ENCODE peak calls at places on chromosomes 1 and 21, in nine cellular contexts. S is IMR-90, L is epithelial cell of esophagus, D is tibial artery, E is psoas muscle, Z is GM06990, V is foreskin fibroblast, O is pancreas, K is kidney epithelial cell. R is an unnamed sample.

GRCh38 chr1:15765495-15766194 is 7.0 kb downstream of the FBLIM1 start:
- DNase-seq in K (no peak), V (peak), O (no peak), Z (no peak), L (peak), S (peak), D (no peak), E (no peak), R (no peak)

GRCh38 chr1:205344010-205344808 is 12.5 kb downstream of the KLHDC8A start:
- DNase-seq in D (no peak), S (no peak), O (peak), K (no peak), Z (no peak), L (peak), E (peak), V (no peak), R (no peak)

GRCh38 chr21:41993744-41994143 is 16.4 kb downstream of the ZBTB21 start:
- DNase-seq in E (no peak), O (no peak), Z (no peak), V (peak), K (no peak), D (no peak), L (no peak), S (peak), R (no peak)

GRCh38 chr1:29444081-29444715 is 207.9 kb downstream of the PTPRU start:
- DNase-seq in E (no peak), S (no peak), Z (no peak), D (no peak), V (no peak), O (no peak), K (no peak), L (no peak), R (no peak)

GRCh38 chr1:92425617-92426016 is 61.1 kb downstream of the GFI1 start:
- DNase-seq in V (no peak), E (no peak), D (no peak), S (no peak), O (no peak), L (no peak), K (no peak), Z (no peak), R (no peak)

GRCh38 chr1:14424325-14425000 is 174.0 kb upstream of the KAZN start:
- DNase-seq in O (no peak), D (no peak), V (no peak), K (no peak), Z (no peak), E (no peak), L (no peak), S (no peak), R (peak)

GRCh38 chr1:47013239-47013638 is 10.2 kb upstream of the CYP4X1 start:
- DNase-seq in O (no peak), D (no peak), E (no peak), V (no peak), Z (no peak), S (no peak), K (no peak), L (no peak), R (peak)

GRCh38 chr1:43531453-43531905 is 796 bp downstream of the PTPRF start:
- DNase-seq in L (no peak), E (no peak), D (no peak), Z (no peak), S (no peak), K (no peak), V (peak), O (peak), R (no peak)

GRCh38 chr1:50521703-50522102 is 98.5 kb upstream of the DMRTA2 start:
- DNase-seq in D (no peak), E (no peak), Z (no peak), K (no peak), V (no peak), S (no peak), L (peak), O (no peak), R (no peak)

GRCh38 chr1:228015276-228016180 is 8.7 kb downstream of the WNT3A start:
- DNase-seq in S (peak), V (peak), K (peak), L (peak), D (peak), E (peak), O (peak), Z (no peak), R (no peak)

GRCh38 chr1:2044510-2045319 is 5.5 kb upstream of the PRKCZ start:
- DNase-seq in E (peak), S (peak), Z (peak), V (peak), K (no peak), O (peak), D (no peak), L (peak), R (no peak)

GRCh38 chr21:45528981-45529784 is 13.1 kb downstream of the SLC19A1 start:
- DNase-seq in K (no peak), V (no peak), O (no peak), E (peak), Z (no peak), D (peak), L (no peak), S (no peak), R (no peak)

DNA sequence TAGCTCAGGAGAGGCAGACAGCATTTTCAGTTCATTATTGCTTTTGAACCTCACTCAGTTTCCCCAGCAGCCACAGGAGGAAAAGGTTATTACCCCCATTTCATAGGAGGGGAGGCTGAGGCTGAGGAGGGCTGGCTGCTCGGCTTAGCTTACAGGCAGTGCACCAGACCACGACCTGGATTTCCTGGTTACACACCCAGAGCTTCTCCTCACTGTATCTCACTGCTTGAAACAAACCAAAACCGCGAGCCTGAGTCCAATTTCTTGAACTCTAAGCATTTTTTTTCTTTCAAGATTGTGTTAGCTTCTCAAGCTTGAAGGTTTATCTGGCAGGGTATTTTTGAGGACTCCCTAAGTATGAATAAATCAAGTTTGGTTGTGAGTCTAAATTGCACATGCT is 188.9 kb upstream of the EDN2 start:
- DNase-seq in O (no peak), L (no peak), K (no peak), V (no peak), Z (no peak), E (no peak), S (peak), D (no peak), R (no peak)
- H3K4me3 ChIP-seq in O (no peak), L (no peak), K (no peak), V (no peak), Z (no peak), E (no peak), S (no peak), D (no peak), R (no peak)

GRCh38 chr1:30778156-30778978 is 20.8 kb upstream of the LAPTM5 start:
- DNase-seq in V (peak), E (no peak), L (peak), Z (no peak), K (peak), S (peak), O (no peak), D (no peak), R (peak)
- TF ChIP-seq CTCF in V (no peak), E (no peak), L (no peak), Z (no peak), K (no peak), S (no peak), O (no peak), D (no peak), R (no peak)

GRCh38 chr21:30842990-30843389 is 13.4 kb upstream of the KRTAP7-1 start:
- DNase-seq in D (no peak), K (no peak), Z (no peak), O (no peak), E (no peak), L (no peak), S (no peak), V (no peak), R (no peak)

GRCh38 chr21:30839304-30839703 is 9.7 kb upstream of the KRTAP7-1 start:
- DNase-seq in V (no peak), E (no peak), Z (no peak), O (peak), K (no peak), S (no peak), D (no peak), L (peak), R (peak)

DNA sequence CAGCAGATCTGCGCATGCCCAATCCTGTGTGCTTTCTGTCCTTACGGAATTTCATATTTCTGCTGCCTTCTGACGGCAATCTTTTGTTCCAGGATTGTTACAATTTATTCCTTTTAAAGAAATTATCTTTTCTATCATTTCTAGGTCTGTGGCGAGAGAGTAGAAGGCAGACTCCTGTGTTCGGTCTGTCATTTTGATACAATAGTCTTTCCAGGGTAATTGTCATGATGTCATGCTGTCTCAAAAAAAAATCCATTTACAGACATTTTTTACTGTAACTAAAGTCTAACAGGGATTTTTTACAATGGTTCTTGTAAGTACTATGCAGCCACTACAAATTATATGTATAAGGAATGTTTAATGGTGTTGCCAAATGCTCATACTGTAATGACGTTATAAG is 9.0 kb upstream of the KRTAP7-1 start:
- DNase-seq in L (no peak), E (no peak), O (no peak), S (no peak), V (no peak), D (no peak), Z (no peak), K (no peak), R (no peak)
- H3K4me3 ChIP-seq in L (no peak), E (no peak), O (no peak), S (no peak), V (no peak), D (no peak), Z (no peak), K (no peak), R (no peak)

DNA sequence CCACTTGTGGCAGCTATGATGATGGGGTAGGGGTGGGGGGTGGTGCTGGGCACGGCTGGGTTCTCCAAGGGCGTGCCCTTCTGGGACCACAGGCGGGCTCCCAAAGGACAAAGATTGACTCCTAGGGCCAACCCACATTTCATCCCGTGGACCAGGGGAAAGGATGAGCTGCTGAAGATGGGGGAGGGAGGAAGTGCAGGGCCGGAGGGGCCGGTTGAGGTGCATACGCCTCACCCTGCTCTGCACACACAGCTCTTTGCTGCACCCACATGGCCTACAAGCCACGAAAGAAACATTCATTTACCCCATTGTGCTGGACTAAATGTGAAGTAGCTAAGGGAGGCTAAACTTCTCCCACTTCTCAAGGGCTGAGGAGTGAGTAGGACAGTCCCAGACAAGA is 34.2 kb upstream of the GNPAT start:
- DNase-seq in V (no peak), L (peak), S (no peak), D (no peak), Z (no peak), O (no peak), E (no peak), K (no peak), R (no peak)
- TF ChIP-seq CTCF in V (no peak), L (peak), S (no peak), D (no peak), Z (no peak), O (no peak), E (no peak), K (no peak), R (no peak)

GRCh38 chr1:220691039-220691684 is 999 bp downstream of the C1orf115 start:
- DNase-seq in D (no peak), Z (no peak), L (no peak), K (no peak), S (no peak), V (no peak), E (no peak), O (no peak), R (no peak)
- H3K4me3 ChIP-seq in D (peak), Z (no peak), L (peak), K (peak), S (no peak), V (peak), E (peak), O (peak), R (peak)

DNA sequence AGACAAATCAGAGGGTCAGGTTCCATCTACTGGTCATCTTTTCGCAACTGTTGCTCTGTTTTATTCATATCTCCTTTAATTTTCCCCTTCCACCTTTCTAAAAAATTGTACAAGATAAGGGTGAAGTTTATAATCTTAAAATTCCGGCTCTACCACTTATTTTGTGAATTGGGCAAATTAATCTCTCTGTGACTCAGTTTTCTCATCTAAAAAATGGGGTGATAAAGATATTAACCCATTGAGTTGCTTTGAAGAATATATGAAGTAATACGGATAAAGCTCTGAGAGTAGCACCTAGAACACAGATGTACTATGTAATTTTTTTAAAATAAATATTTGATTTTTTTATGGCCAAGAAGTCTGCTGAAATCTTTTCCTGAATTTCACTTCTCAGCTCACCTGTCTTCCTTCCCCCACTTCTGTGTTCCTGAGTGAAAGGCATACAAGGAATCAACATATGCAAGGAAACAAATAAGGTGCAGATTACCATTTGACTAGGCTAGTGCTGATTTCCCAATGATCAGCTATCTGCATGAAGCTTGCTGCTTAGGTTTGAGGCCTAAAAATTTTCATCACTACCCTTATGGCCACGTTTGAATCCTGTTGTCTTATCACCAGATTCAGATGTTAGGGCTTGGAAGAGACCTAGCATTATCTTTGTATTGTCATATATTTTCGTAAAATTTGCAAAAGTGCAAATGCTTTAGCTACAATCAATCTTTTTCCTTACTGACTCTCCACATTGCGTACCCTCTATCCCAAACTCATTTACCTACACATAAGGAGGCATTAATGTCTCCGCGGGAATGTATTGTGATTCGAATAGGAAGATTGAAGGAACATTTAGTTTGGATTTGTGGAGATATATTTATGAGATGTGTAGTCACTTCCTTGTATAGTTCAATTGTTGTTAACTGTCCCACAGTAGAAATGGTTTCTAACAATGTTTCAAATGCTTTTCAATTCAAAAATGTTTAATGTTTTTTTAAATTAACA is 718.3 kb upstream of the PTBP2 start:
- DNase-seq in Z (no peak), K (no peak), O (no peak), S (no peak), L (no peak), D (no peak), E (no peak), V (no peak), R (no peak)
- TF ChIP-seq CTCF in Z (no peak), K (no peak), O (no peak), S (no peak), L (no peak), D (no peak), E (no peak), V (no peak), R (no peak)

GRCh38 chr1:154218545-154218944 is 2.2 kb upstream of the UBAP2L start:
- DNase-seq in E (no peak), Z (no peak), K (no peak), D (no peak), O (no peak), S (no peak), V (no peak), L (no peak), R (no peak)
- H3K4me3 ChIP-seq in E (peak), Z (peak), K (no peak), D (no peak), O (no peak), S (no peak), V (peak), L (peak), R (peak)